ENCODE peak calls at places on chromosome 18, in seven cellular contexts. One of them, this sample, is unnamed.
A peak's percentile ranks its signal among the peaks of the same experiment; 100 is the strongest.

GRCh38 chr18:54023471-54023870 is 201.0 kb downstream of the MBD2 start:
- DNase-seq in stomach: no peak
- DNase-seq in uterus: no peak
- DNase-seq in prostate gland: no peak
- DNase-seq in tibial nerve: no peak
- DNase-seq in ovary: no peak
- DNase-seq in HCT116: no peak
- DNase-seq in this sample: no peak

GRCh38 chr18:77822552-77823138 is 573.0 kb downstream of the GALR1 start:
- DNase-seq in uterus: no peak
- DNase-seq in prostate gland: no peak
- DNase-seq in ovary: no peak
- DNase-seq in stomach: no peak
- DNase-seq in HCT116: no peak
- DNase-seq in tibial nerve: no peak
- DNase-seq in this sample: no peak

GRCh38 chr18:71105078-71105819 is 816.4 kb downstream of the SOCS6 start:
- DNase-seq in stomach: no peak
- DNase-seq in uterus: no peak
- DNase-seq in prostate gland: no peak
- DNase-seq in HCT116: no peak
- DNase-seq in ovary: no peak
- DNase-seq in tibial nerve: no peak
- DNase-seq in this sample: no peak

GRCh38 chr18:58901783-58902182 is 37.1 kb downstream of the ZNF532 start:
- DNase-seq in stomach: no peak
- DNase-seq in HCT116: no peak
- DNase-seq in ovary: no peak
- DNase-seq in prostate gland: no peak
- DNase-seq in uterus: no peak
- DNase-seq in tibial nerve: no peak
- DNase-seq in this sample: no peak

GRCh38 chr18:74116628-74117554 is 30.7 kb downstream of the FBXO15 start:
- DNase-seq in ovary: no peak
- DNase-seq in stomach: no peak
- DNase-seq in uterus: no peak
- DNase-seq in prostate gland: no peak
- DNase-seq in tibial nerve: peak; percentile 42
- DNase-seq in HCT116: peak; percentile 8
- DNase-seq in this sample: no peak

GRCh38 chr18:58687871-58688308 is 16.6 kb downstream of the MALT1 start:
- DNase-seq in HCT116: no peak
- DNase-seq in tibial nerve: no peak
- DNase-seq in prostate gland: no peak
- DNase-seq in stomach: no peak
- DNase-seq in uterus: no peak
- DNase-seq in ovary: no peak
- DNase-seq in this sample: no peak

GRCh38 chr18:34738173-34738894 is 28.2 kb downstream of the DTNA start:
- DNase-seq in prostate gland: no peak
- DNase-seq in HCT116: no peak
- DNase-seq in stomach: no peak
- DNase-seq in uterus: no peak
- DNase-seq in tibial nerve: no peak
- DNase-seq in ovary: no peak
- DNase-seq in this sample: peak; percentile 59

GRCh38 chr18:63518178-63519012 is 23.8 kb upstream of the SERPINB12 start:
- DNase-seq in uterus: peak; percentile 69
- DNase-seq in stomach: peak; percentile 52
- DNase-seq in prostate gland: peak; percentile 70
- DNase-seq in HCT116: peak; percentile 78
- DNase-seq in tibial nerve: peak; percentile 85
- DNase-seq in ovary: peak; percentile 63
- DNase-seq in this sample: peak; percentile 70

GRCh38 chr18:35322486-35323258 is 21.5 kb downstream of the ZNF24 start:
- DNase-seq in uterus: no peak
- DNase-seq in ovary: no peak
- DNase-seq in stomach: no peak
- DNase-seq in prostate gland: no peak
- DNase-seq in HCT116: no peak
- DNase-seq in tibial nerve: no peak
- DNase-seq in this sample: no peak

GRCh38 chr18:68428026-68428425 is 286.9 kb downstream of the TMX3 start:
- DNase-seq in uterus: no peak
- DNase-seq in prostate gland: no peak
- DNase-seq in tibial nerve: no peak
- DNase-seq in HCT116: no peak
- DNase-seq in stomach: no peak
- DNase-seq in ovary: no peak
- DNase-seq in this sample: no peak

GRCh38 chr18:42706029-42706608 is 409.4 kb downstream of the RIT2 start:
- DNase-seq in uterus: no peak
- DNase-seq in prostate gland: no peak
- DNase-seq in tibial nerve: no peak
- DNase-seq in stomach: no peak
- DNase-seq in ovary: no peak
- DNase-seq in HCT116: no peak
- DNase-seq in this sample: no peak

GRCh38 chr18:40821596-40822243 is 1133.3 kb upstream of the PIK3C3 start:
- DNase-seq in tibial nerve: no peak
- DNase-seq in prostate gland: no peak
- DNase-seq in stomach: no peak
- DNase-seq in uterus: no peak
- DNase-seq in ovary: no peak
- DNase-seq in HCT116: no peak
- DNase-seq in this sample: no peak

GRCh38 chr18:35246831-35247230 is 6.0 kb downstream of the ZNF397 start:
- DNase-seq in tibial nerve: no peak
- DNase-seq in prostate gland: no peak
- DNase-seq in ovary: no peak
- DNase-seq in uterus: no peak
- DNase-seq in stomach: no peak
- DNase-seq in HCT116: no peak
- DNase-seq in this sample: no peak

GRCh38 chr18:44841769-44842587 is 161.3 kb downstream of the SETBP1 start:
- DNase-seq in ovary: no peak
- DNase-seq in stomach: no peak
- DNase-seq in prostate gland: no peak
- DNase-seq in tibial nerve: no peak
- DNase-seq in uterus: no peak
- DNase-seq in HCT116: no peak
- DNase-seq in this sample: no peak

GRCh38 chr18:8643479-8643878 is 34.2 kb downstream of the RAB12 start:
- DNase-seq in prostate gland: no peak
- DNase-seq in HCT116: no peak
- DNase-seq in tibial nerve: no peak
- DNase-seq in uterus: no peak
- DNase-seq in ovary: no peak
- DNase-seq in stomach: no peak
- DNase-seq in this sample: no peak

GRCh38 chr18:8635087-8635486 is 25.9 kb downstream of the RAB12 start:
- DNase-seq in prostate gland: no peak
- DNase-seq in HCT116: no peak
- DNase-seq in stomach: no peak
- DNase-seq in tibial nerve: no peak
- DNase-seq in ovary: no peak
- DNase-seq in uterus: no peak
- DNase-seq in this sample: no peak

GRCh38 chr18:8634508-8634907 is 25.3 kb downstream of the RAB12 start:
- DNase-seq in uterus: no peak
- DNase-seq in tibial nerve: no peak
- DNase-seq in prostate gland: no peak
- DNase-seq in stomach: no peak
- DNase-seq in HCT116: no peak
- DNase-seq in ovary: no peak
- DNase-seq in this sample: no peak

DNA sequence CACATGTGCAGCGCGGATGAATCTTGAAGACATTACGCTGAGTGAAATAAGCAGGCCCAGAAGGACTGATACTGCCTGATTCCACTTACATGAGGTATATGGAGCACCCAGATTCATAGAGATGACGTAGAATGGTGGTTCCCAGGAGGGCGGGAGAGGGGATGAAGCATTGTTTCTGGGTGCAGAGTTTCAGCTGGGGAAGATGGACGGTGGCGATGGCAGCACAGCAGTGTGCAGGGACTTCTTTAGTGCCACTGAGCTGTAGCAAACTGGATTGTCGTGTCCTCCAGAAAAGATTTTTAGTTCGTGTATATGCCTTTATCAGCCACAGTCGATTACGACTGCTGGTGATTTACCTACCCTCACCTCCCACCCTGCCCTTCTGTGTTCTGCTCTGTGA is 30.5 kb downstream of the RAB12 start:
- DNase-seq in stomach: no peak
- DNase-seq in tibial nerve: no peak
- DNase-seq in uterus: no peak
- DNase-seq in ovary: no peak
- DNase-seq in prostate gland: no peak
- DNase-seq in HCT116: no peak
- DNase-seq in this sample: no peak
- TF ChIP-seq POLR2A in stomach: no peak
- TF ChIP-seq POLR2A in tibial nerve: no peak
- TF ChIP-seq POLR2A in uterus: no peak
- TF ChIP-seq POLR2A in ovary: no peak
- TF ChIP-seq POLR2A in prostate gland: no peak
- TF ChIP-seq POLR2A in HCT116: no peak
- TF ChIP-seq POLR2A in this sample: no peak

GRCh38 chr18:25233582-25234362 is 118.2 kb downstream of the ZNF521 start:
- DNase-seq in stomach: no peak
- DNase-seq in tibial nerve: peak; percentile 39
- DNase-seq in uterus: no peak
- DNase-seq in prostate gland: no peak
- DNase-seq in ovary: no peak
- DNase-seq in HCT116: no peak
- DNase-seq in this sample: no peak
- H3K4me3 ChIP-seq in stomach: no peak overlapping the region
- H3K4me3 ChIP-seq in tibial nerve: peak overlapping the region; percentile 20
- H3K4me3 ChIP-seq in uterus: peak overlapping the region; percentile 8
- H3K4me3 ChIP-seq in prostate gland: no peak overlapping the region
- H3K4me3 ChIP-seq in ovary: no peak overlapping the region
- H3K4me3 ChIP-seq in HCT116: no peak overlapping the region
- H3K4me3 ChIP-seq in this sample: no peak overlapping the region

DNA sequence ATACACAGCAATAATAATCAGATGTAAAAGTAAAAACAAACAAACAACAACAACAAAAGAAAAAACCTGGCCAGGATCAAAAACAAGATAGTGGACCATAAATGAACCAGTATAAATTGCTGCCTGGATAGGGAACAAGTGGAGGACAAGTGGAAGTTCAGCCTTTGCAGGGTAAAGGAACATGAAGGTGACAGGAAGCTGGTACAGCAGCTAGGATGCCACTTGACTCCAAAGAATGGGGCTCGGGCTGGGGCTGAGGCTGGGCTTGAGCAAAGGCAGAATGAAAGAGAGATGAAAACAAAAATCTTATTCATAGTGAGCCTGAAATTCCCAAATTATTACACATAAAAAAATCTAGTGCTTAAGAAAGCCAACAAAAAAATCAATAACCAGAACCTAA is 146.5 kb downstream of the CDH2 start:
- DNase-seq in uterus: no peak
- DNase-seq in HCT116: no peak
- DNase-seq in stomach: no peak
- DNase-seq in prostate gland: no peak
- DNase-seq in tibial nerve: no peak
- DNase-seq in ovary: no peak
- DNase-seq in this sample: no peak
- H3K4me1 ChIP-seq in uterus: no peaks in the 10 kb centered on the region
- H3K4me1 ChIP-seq in HCT116: no peaks in the 10 kb centered on the region
- H3K4me1 ChIP-seq in stomach: no peaks in the 10 kb centered on the region
- H3K4me1 ChIP-seq in prostate gland: no peaks in the 10 kb centered on the region
- H3K4me1 ChIP-seq in tibial nerve: no peaks in the 10 kb centered on the region
- H3K4me1 ChIP-seq in ovary: no peaks in the 10 kb centered on the region
- H3K4me1 ChIP-seq in this sample: peaks cover 13% of the 10 kb centered on the region

GRCh38 chr18:8703181-8703638 is 2.1 kb upstream of the MTCL1 start:
- DNase-seq in prostate gland: no peak
- DNase-seq in stomach: no peak
- DNase-seq in uterus: no peak
- DNase-seq in ovary: no peak
- DNase-seq in HCT116: no peak
- DNase-seq in tibial nerve: no peak
- DNase-seq in this sample: no peak
- TF ChIP-seq POLR2A in prostate gland: no peak
- TF ChIP-seq POLR2A in stomach: no peak
- TF ChIP-seq POLR2A in uterus: no peak
- TF ChIP-seq POLR2A in ovary: no peak
- TF ChIP-seq POLR2A in HCT116: no peak
- TF ChIP-seq POLR2A in tibial nerve: no peak
- TF ChIP-seq POLR2A in this sample: no peak

DNA sequence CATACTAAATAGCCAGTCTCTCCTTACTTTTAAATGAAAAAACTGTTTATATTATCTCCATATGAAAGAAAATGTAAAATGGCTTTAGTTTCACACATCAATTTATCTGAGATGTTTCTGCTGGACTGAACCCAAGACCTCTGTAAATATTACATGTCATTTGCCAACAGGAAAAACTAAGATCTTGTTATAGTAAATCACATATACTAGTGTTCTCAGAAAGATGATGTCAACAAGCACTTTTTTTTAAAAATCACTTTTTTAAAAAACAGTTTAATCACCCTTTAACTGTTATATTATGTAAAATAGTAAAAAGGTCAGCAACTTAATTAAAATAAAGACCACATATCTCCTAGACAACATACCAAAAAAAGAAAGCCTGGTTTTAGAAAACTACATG is 46.3 kb downstream of the PTPN2 start:
- DNase-seq in stomach: no peak
- DNase-seq in tibial nerve: no peak
- DNase-seq in uterus: no peak
- DNase-seq in prostate gland: no peak
- DNase-seq in ovary: no peak
- DNase-seq in HCT116: no peak
- DNase-seq in this sample: no peak
- H3K4me3 ChIP-seq in stomach: no peak overlapping the region
- H3K4me3 ChIP-seq in tibial nerve: no peak overlapping the region
- H3K4me3 ChIP-seq in uterus: no peak overlapping the region
- H3K4me3 ChIP-seq in prostate gland: no peak overlapping the region
- H3K4me3 ChIP-seq in ovary: no peak overlapping the region
- H3K4me3 ChIP-seq in HCT116: no peak overlapping the region
- H3K4me3 ChIP-seq in this sample: no peak overlapping the region

GRCh38 chr18:49020129-49020528 is 69.4 kb upstream of the SMAD7 start:
- DNase-seq in tibial nerve: no peak
- DNase-seq in prostate gland: no peak
- DNase-seq in HCT116: no peak
- DNase-seq in stomach: peak; percentile 20
- DNase-seq in uterus: no peak
- DNase-seq in ovary: peak; percentile 10
- DNase-seq in this sample: peak; percentile 13

GRCh38 chr18:49019446-49020045 is 68.8 kb upstream of the SMAD7 start:
- DNase-seq in HCT116: no peak
- DNase-seq in tibial nerve: no peak
- DNase-seq in stomach: peak; percentile 20
- DNase-seq in prostate gland: no peak
- DNase-seq in uterus: no peak
- DNase-seq in ovary: no peak
- DNase-seq in this sample: peak; percentile 8

GRCh38 chr18:49021076-49021432 is 70.3 kb upstream of the SMAD7 start:
- DNase-seq in prostate gland: no peak
- DNase-seq in ovary: no peak
- DNase-seq in uterus: no peak
- DNase-seq in tibial nerve: no peak
- DNase-seq in HCT116: no peak
- DNase-seq in stomach: no peak
- DNase-seq in this sample: peak; percentile 14

GRCh38 chr18:49021433-49022129 is 70.8 kb upstream of the SMAD7 start:
- DNase-seq in uterus: no peak
- DNase-seq in HCT116: peak; percentile 83
- DNase-seq in stomach: peak; percentile 79
- DNase-seq in ovary: peak; percentile 20
- DNase-seq in prostate gland: no peak
- DNase-seq in tibial nerve: no peak
- DNase-seq in this sample: peak; percentile 66

GRCh38 chr18:49020621-49021021 is 69.9 kb upstream of the SMAD7 start:
- DNase-seq in ovary: peak; percentile 8
- DNase-seq in HCT116: no peak
- DNase-seq in tibial nerve: no peak
- DNase-seq in prostate gland: no peak
- DNase-seq in uterus: no peak
- DNase-seq in stomach: peak; percentile 23
- DNase-seq in this sample: no peak
- H3K4me1 ChIP-seq in ovary: peaks cover 6% of the 10 kb centered on the region
- H3K4me1 ChIP-seq in HCT116: peaks cover 37% of the 10 kb centered on the region
- H3K4me1 ChIP-seq in tibial nerve: no peaks in the 10 kb centered on the region
- H3K4me1 ChIP-seq in prostate gland: no peaks in the 10 kb centered on the region
- H3K4me1 ChIP-seq in uterus: no peaks in the 10 kb centered on the region
- H3K4me1 ChIP-seq in stomach: no peaks in the 10 kb centered on the region
- H3K4me1 ChIP-seq in this sample: no peaks in the 10 kb centered on the region